ENCODE peak calls at places on chromosomes 13 and 19, in seven cellular contexts. Z, T, C, A, R, N and L are unnamed samples. For H3K9me2, the result is how much of the 10 kb centered on the place peaks cover.

GRCh38 chr19:3708207-3708931 is at the start of gene TJP3:
- DNase-seq in Z (peak), T (peak), C (peak), A (peak), R (peak), N (peak), L (peak)

GRCh38 chr19:38196245-38196837 is 27.7 kb downstream of the DPF1 start:
- DNase-seq in Z (no peak), T (no peak), C (no peak), A (no peak), R (no peak), N (no peak), L (no peak)

GRCh38 chr13:74134777-74135305 is 637 bp upstream of the KLF12 start:
- DNase-seq in Z (no peak), T (no peak), C (peak), A (peak), R (peak), N (peak), L (no peak)

GRCh38 chr13:98216135-98216565 is 39.1 kb upstream of the RNF113B start:
- DNase-seq in Z (peak), T (peak), C (no peak), A (peak), R (no peak), N (peak), L (no peak)

GRCh38 chr19:33232656-33233055 is 7.0 kb upstream of the SLC7A10 start:
- DNase-seq in Z (no peak), T (no peak), C (no peak), A (no peak), R (no peak), N (no peak), L (no peak)

GRCh38 chr19:39499082-39499642 is 415 bp downstream of the DLL3 start:
- DNase-seq in Z (no peak), T (no peak), C (no peak), A (peak), R (peak), N (no peak), L (peak)

GRCh38 chr19:49132974-49133609 is 13.7 kb downstream of the PPFIA3 start:
- DNase-seq in Z (no peak), T (peak), C (no peak), A (no peak), R (no peak), N (no peak), L (peak)

GRCh38 chr19:42038675-42039074 is 31.3 kb downstream of the GRIK5 start:
- DNase-seq in Z (no peak), T (no peak), C (no peak), A (no peak), R (no peak), N (no peak), L (no peak)

GRCh38 chr13:47114030-47114429 is 217.2 kb upstream of the HTR2A start:
- DNase-seq in Z (no peak), T (no peak), C (no peak), A (peak), R (no peak), N (peak), L (no peak)

GRCh38 chr13:79448413-79448812 is 32.5 kb upstream of the NDFIP2 start:
- DNase-seq in Z (no peak), T (no peak), C (peak), A (peak), R (no peak), N (no peak), L (no peak)

GRCh38 chr19:18612772-18613588 is at the start of gene TMEM59L:
- DNase-seq in Z (no peak), T (no peak), C (no peak), A (peak), R (no peak), N (no peak), L (peak)

GRCh38 chr13:103539265-103539664 is 473.0 kb upstream of the SLC10A2 start:
- DNase-seq in Z (no peak), T (no peak), C (no peak), A (no peak), R (peak), N (no peak), L (peak)

GRCh38 chr13:91141619-91142061 is 205.8 kb upstream of the MIR17HG start:
- DNase-seq in Z (no peak), T (no peak), C (no peak), A (no peak), R (no peak), N (no peak), L (no peak)

GRCh38 chr13:94251801-94252200 is 227.7 kb downstream of the DCT start:
- DNase-seq in Z (no peak), T (no peak), C (no peak), A (no peak), R (peak), N (no peak), L (no peak)

GRCh38 chr13:52955505-52955904 is 73.1 kb upstream of the OLFM4 start:
- DNase-seq in Z (no peak), T (no peak), C (no peak), A (no peak), R (no peak), N (no peak), L (peak)

GRCh38 chr19:44111910-44112463 is 1.2 kb upstream of the ZNF225 start:
- DNase-seq in Z (no peak), T (no peak), C (no peak), A (peak), R (peak), N (no peak), L (peak)

GRCh38 chr19:16115309-16116039 is 3.8 kb downstream of the RAB8A start:
- DNase-seq in Z (no peak), T (no peak), C (no peak), A (no peak), R (no peak), N (no peak), L (no peak)

GRCh38 chr13:37118002-37118401 is 12.5 kb upstream of the CSNK1A1L start:
- DNase-seq in Z (no peak), T (no peak), C (no peak), A (no peak), R (no peak), N (no peak), L (no peak)
- H3K9me2 ChIP-seq in Z (under half), T (under half), C (under half), A (under half), R (under half), N (under half), L (under half)

GRCh38 chr19:45402469-45403070 is 2.3 kb downstream of the PPP1R13L start:
- DNase-seq in Z (no peak), T (no peak), C (no peak), A (peak), R (peak), N (no peak), L (peak)

GRCh38 chr19:45404557-45405434 is at the start of gene PPP1R13L:
- DNase-seq in Z (peak), T (peak), C (peak), A (no peak), R (peak), N (peak), L (peak)

GRCh38 chr19:45403272-45403671 is 1.6 kb downstream of the PPP1R13L start:
- DNase-seq in Z (no peak), T (no peak), C (no peak), A (no peak), R (no peak), N (no peak), L (no peak)

GRCh38 chr19:45405435-45406164 is 731 bp upstream of the PPP1R13L start:
- DNase-seq in Z (peak), T (peak), C (peak), A (peak), R (peak), N (peak), L (peak)

GRCh38 chr19:45403781-45404556 is 900 bp downstream of the PPP1R13L start:
- DNase-seq in Z (no peak), T (peak), C (peak), A (peak), R (peak), N (peak), L (peak)
- TF ChIP-seq EZH2 in Z (no peak), T (no peak), C (no peak), A (no peak), R (no peak), N (no peak), L (no peak)

GRCh38 chr13:89968468-89968867 is 1379.0 kb upstream of the MIR17HG start:
- DNase-seq in Z (no peak), T (no peak), C (no peak), A (no peak), R (no peak), N (no peak), L (no peak)

GRCh38 chr13:89967701-89968100 is 1379.8 kb upstream of the MIR17HG start:
- DNase-seq in Z (no peak), T (no peak), C (no peak), A (no peak), R (no peak), N (no peak), L (no peak)

GRCh38 chr13:89969996-89970709 is 1377.3 kb upstream of the MIR17HG start:
- DNase-seq in Z (no peak), T (no peak), C (no peak), A (peak), R (no peak), N (peak), L (no peak)

GRCh38 chr13:89965252-89965651 is 1382.2 kb upstream of the MIR17HG start:
- DNase-seq in Z (no peak), T (no peak), C (no peak), A (no peak), R (no peak), N (no peak), L (no peak)

DNA sequence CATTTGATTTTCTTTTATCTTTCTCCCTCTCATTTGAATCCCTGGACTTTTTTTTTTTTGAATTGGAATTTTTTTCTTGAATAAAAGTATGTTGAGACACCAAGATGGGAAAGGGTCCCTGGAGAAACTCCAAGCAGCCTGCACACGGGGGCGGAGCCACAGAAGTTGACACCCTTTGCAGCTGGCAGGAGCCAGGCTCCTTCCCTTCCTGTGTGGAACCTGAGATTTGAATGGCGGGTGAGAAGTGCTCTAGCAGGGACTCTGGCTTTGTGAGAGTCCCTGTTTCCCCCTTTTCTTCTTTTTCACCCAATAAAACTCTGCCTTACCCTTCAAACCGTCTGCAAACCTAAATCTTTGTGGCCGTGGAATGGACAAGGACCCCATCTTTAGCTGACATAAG is 1381.0 kb upstream of the MIR17HG start:
- DNase-seq in Z (no peak), T (no peak), C (no peak), A (no peak), R (no peak), N (no peak), L (peak)
- H2AFZ ChIP-seq in Z (no peak), T (peak), C (no peak), A (no peak), R (no peak), N (no peak), L (peak)

GRCh38 chr13:76500894-76501293 is 385.3 kb downstream of the KCTD12 start:
- DNase-seq in Z (no peak), T (no peak), C (no peak), A (no peak), R (no peak), N (no peak), L (no peak)

GRCh38 chr13:76503756-76504155 is 382.4 kb downstream of the KCTD12 start:
- DNase-seq in Z (no peak), T (no peak), C (no peak), A (no peak), R (no peak), N (no peak), L (no peak)

GRCh38 chr13:76505437-76505836 is 380.8 kb downstream of the KCTD12 start:
- DNase-seq in Z (no peak), T (no peak), C (no peak), A (no peak), R (no peak), N (no peak), L (no peak)
- H3K9me2 ChIP-seq in Z (under half), T (under half), C (under half), A (under half), R (under half), N (under half), L (under half)

DNA sequence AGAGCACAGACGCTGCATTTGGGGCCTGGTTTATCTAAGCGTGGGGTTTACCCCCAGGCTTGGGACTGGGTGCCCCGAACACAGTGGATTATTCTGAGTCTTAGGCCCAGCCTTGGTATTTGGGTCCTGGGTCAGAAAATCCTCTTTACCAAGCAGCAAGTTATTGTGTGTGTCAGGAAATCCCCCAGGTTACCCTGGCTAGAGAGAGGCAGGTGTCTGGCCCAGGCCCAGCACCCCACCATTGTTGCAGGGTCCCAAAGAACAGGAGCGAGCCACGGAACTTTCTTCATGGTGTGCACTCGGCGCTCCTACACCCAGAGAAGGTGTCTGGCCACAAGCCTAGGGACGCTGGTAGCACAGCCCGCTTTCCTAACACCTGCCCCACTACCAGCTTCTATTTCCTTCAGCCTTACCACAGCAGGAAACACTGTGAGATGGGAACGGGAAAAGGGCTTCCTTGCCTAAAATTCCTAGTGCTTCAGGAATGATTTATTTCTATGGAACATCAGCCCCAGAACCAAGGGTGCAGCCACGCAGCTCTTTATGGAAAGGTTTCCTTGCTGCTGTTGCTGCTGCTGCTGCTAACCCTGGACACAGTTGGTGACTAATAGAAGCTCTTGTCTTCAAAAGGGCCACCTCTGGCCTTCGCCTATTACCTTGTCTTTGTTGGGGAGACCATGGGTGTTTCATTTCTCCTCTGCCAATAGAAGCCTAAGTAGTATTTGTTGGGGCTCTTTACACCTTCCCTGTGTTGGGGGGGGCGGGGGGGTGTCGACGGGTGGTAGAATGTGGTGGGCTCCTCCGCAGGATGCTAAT is 7.5 kb upstream of the CDX2 start:
- DNase-seq in Z (no peak), T (no peak), C (no peak), A (no peak), R (no peak), N (no peak), L (no peak)
- TF ChIP-seq EZH2 in Z (no peak), T (no peak), C (no peak), A (no peak), R (no peak), N (no peak), L (peak)

DNA sequence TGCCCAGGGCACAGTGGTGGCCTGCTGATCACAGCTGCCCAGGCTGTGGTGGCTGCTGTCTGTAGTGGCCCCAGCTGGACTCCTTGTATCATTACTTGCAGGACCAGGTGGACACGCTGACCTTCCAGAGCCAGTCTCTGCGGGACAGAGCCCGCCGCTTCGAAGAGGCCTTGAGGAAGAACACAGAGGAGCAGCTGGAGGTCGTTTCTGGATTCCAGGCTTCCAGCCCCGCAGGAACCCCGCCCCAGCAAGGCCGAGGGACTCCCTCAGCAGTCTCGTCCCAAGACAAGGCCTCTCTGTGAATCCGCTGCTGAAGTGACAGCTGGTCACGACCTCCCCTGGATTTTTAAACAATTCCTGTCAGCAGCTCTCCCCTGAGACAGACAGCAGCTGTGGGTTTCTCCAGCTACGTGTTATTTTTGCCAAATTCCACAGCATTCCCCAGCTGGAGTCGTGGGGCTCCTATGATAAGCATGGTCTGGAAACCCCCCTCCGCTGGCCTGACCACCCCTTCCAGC is 98.3 kb downstream of the SLC7A1 start:
- DNase-seq in Z (no peak), T (no peak), C (no peak), A (no peak), R (no peak), N (no peak), L (no peak)
- H2AFZ ChIP-seq in Z (no peak), T (no peak), C (no peak), A (no peak), R (no peak), N (no peak), L (no peak)

GRCh38 chr19:58455306-58455705 is 3.9 kb downstream of the ZNF324B start:
- DNase-seq in Z (no peak), T (no peak), C (no peak), A (no peak), R (no peak), N (no peak), L (no peak)

GRCh38 chr19:58453743-58454142 is 2.3 kb downstream of the ZNF324B start:
- DNase-seq in Z (no peak), T (no peak), C (no peak), A (no peak), R (no peak), N (no peak), L (no peak)

GRCh38 chr19:58451358-58452101 is at the start of gene ZNF324B:
- DNase-seq in Z (peak), T (peak), C (peak), A (peak), R (peak), N (peak), L (peak)

GRCh38 chr19:58460039-58460438 is 6.8 kb upstream of the ZNF324 start:
- DNase-seq in Z (no peak), T (no peak), C (no peak), A (no peak), R (no peak), N (peak), L (no peak)

DNA sequence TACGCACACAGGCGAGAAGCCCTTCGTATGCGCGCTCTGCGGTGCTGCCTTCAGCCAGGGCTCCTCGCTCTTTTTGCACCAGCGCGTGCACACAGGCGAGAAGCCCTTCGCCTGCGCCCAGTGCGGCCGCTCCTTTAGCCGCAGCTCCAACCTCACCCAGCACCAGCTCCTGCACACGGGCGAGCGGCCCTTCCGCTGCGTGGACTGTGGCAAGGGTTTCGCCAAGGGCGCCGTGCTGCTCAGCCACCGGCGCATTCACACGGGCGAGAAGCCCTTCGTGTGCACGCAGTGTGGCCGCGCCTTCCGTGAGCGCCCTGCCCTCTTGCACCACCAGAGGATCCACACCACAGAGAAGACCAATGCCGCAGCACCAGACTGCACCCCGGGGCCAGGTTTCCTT is 4.7 kb downstream of the ZNF324B start:
- DNase-seq in Z (no peak), T (no peak), C (no peak), A (no peak), R (no peak), N (no peak), L (no peak)
- H3K9me2 ChIP-seq in Z (under half), T (under half), C (under half), A (under half), R (under half), N (under half), L (under half)

GRCh38 chr19:13864513-13865242 is 12.3 kb upstream of the NANOS3 start:
- DNase-seq in Z (no peak), T (peak), C (no peak), A (no peak), R (peak), N (no peak), L (no peak)
- TF ChIP-seq EZH2 in Z (no peak), T (no peak), C (peak), A (no peak), R (no peak), N (no peak), L (peak)

GRCh38 chr19:662207-662961 is 630 bp downstream of the RNF126 start:
- DNase-seq in Z (no peak), T (peak), C (peak), A (peak), R (peak), N (peak), L (peak)
- H2AFZ ChIP-seq in Z (no peak), T (no peak), C (no peak), A (peak), R (no peak), N (no peak), L (no peak)

GRCh38 chr13:113728571-113729054 is 30.4 kb upstream of the TMEM255B start:
- DNase-seq in Z (no peak), T (no peak), C (no peak), A (no peak), R (no peak), N (no peak), L (no peak)
- H3K9me2 ChIP-seq in Z (under half), T (under half), C (under half), A (under half), R (under half), N (under half), L (under half)